ENCODE peak calls at places on chromosomes 5 and 9, in seven cellular contexts. R is fibroblast of mammary gland; M is stimulated activated CD8-positive, alpha-beta memory T cell treated with anti-CD3 and anti-CD28 coated beads, Interleukin-7, amount 100 ng/mL, for 1 hour; Z is hippocampal formation; H is memory B cell; W is fibroblast of gingiva; C is T-helper 1 cell. K is an unnamed sample.

GRCh38 chr5:105952875-105953274 is 1717.9 kb downstream of the EFNA5 start:
- DNase-seq in R (peak; percentile 51), M (no peak), Z (no peak), H (no peak), W (peak; percentile 61), C (no peak), K (peak; percentile 96)

GRCh38 chr5:177226882-177227281 is 76.6 kb downstream of the RAB24 start:
- DNase-seq in R (no peak), M (no peak), Z (no peak), H (no peak), W (peak; percentile 26), C (no peak), K (no peak)

GRCh38 chr5:86337667-86338460 is 279.9 kb upstream of the COX7C start:
- DNase-seq in R (no peak), M (no peak), Z (no peak), H (no peak), W (no peak), C (no peak), K (no peak)

GRCh38 chr9:105344283-105344682 is 99.8 kb downstream of the SLC44A1 start:
- DNase-seq in R (peak; percentile 56), M (no peak), Z (no peak), H (no peak), W (peak; percentile 57), C (no peak), K (no peak)

GRCh38 chr5:179801304-179802206 is 5.1 kb downstream of the MGAT4B start:
- DNase-seq in R (peak; percentile 64), M (peak; percentile 70), Z (no peak), H (peak; percentile 84), W (peak; percentile 54), C (peak; percentile 67), K (no peak)

GRCh38 chr5:132782101-132782500 is 5.1 kb upstream of the SEPTIN8 start:
- DNase-seq in R (peak; percentile 55), M (no peak), Z (peak; percentile 51), H (no peak), W (no peak), C (no peak), K (no peak)

GRCh38 chr5:78699565-78700143 is 51.1 kb upstream of the LHFPL2 start:
- DNase-seq in R (peak; percentile 95), M (no peak), Z (no peak), H (no peak), W (peak; percentile 74), C (no peak), K (no peak)

GRCh38 chr5:153957205-153957604 is 81.5 kb downstream of the FAM114A2 start:
- DNase-seq in R (no peak), M (no peak), Z (no peak), H (no peak), W (no peak), C (no peak), K (no peak)

GRCh38 chr5:1110260-1110929 is 1.5 kb downstream of the SLC12A7 start:
- DNase-seq in R (no peak), M (no peak), Z (no peak), H (no peak), W (no peak), C (no peak), K (no peak)

GRCh38 chr9:108996653-108997052 is 16.6 kb downstream of the CTNNAL1 start:
- DNase-seq in R (no peak), M (no peak), Z (no peak), H (no peak), W (no peak), C (no peak), K (no peak)

GRCh38 chr5:61817472-61818326 is 485.6 kb downstream of the ZSWIM6 start:
- DNase-seq in R (peak; percentile 43), M (no peak), Z (peak; percentile 92), H (no peak), W (peak; percentile 41), C (no peak), K (peak; percentile 11)

GRCh38 chr9:136510561-136510960 is 27.7 kb upstream of the SEC16A start:
- DNase-seq in R (no peak), M (no peak), Z (no peak), H (no peak), W (no peak), C (no peak), K (no peak)

GRCh38 chr5:87876616-87877015 is 392.0 kb downstream of the TMEM161B start:
- DNase-seq in R (no peak), M (no peak), Z (no peak), H (no peak), W (no peak), C (no peak), K (no peak)

GRCh38 chr9:134179595-134179917 is 15.2 kb upstream of the RNU6ATAC start:
- DNase-seq in R (no peak), M (no peak), Z (no peak), H (no peak), W (no peak), C (no peak), K (no peak)

GRCh38 chr5:52864376-52864775 is 76.7 kb downstream of the ITGA1 start:
- DNase-seq in R (peak; percentile 26), M (no peak), Z (peak; percentile 3), H (no peak), W (peak; percentile 45), C (no peak), K (no peak)

GRCh38 chr5:41413067-41413466 is 97.3 kb downstream of the PLCXD3 start:
- DNase-seq in R (peak; percentile 32), M (no peak), Z (no peak), H (no peak), W (no peak), C (no peak), K (no peak)

GRCh38 chr9:76592105-76593010 is 133.4 kb downstream of the GCNT1 start:
- DNase-seq in R (peak; percentile 42), M (no peak), Z (no peak), H (no peak), W (peak; percentile 69), C (no peak), K (no peak)

GRCh38 chr9:123678038-123678877 is 251.7 kb downstream of the DENND1A start:
- DNase-seq in R (no peak), M (no peak), Z (no peak), H (no peak), W (peak; percentile 4), C (no peak), K (peak; percentile 81)

GRCh38 chr5:52809884-52810283 is 22.2 kb downstream of the ITGA1 start:
- DNase-seq in R (peak; percentile 55), M (no peak), Z (no peak), H (no peak), W (peak; percentile 20), C (no peak), K (no peak)

GRCh38 chr9:27542519-27542918 is 12.9 kb upstream of the MOB3B start:
- DNase-seq in R (no peak), M (no peak), Z (no peak), H (no peak), W (peak; percentile 70), C (no peak), K (no peak)